ENCODE peak calls at places on chromosomes 7 and 10, in four cellular contexts. M is brain microvascular endothelial cell, B is esophagus squamous epithelium, S is uterus. W is an unnamed sample.

GRCh38 chr10:32095116-32095733 is 39.0 kb upstream of the KIF5B start:
- DNase-seq in B (no peak), S (no peak), M (no peak), W (no peak)

GRCh38 chr7:95478139-95479037 is 7.4 kb upstream of the ASB4 start:
- DNase-seq in S (no peak), B (no peak), M (peak; percentile 25), W (peak; percentile 59)

GRCh38 chr10:517236-517635 is 172.2 kb downstream of the DIP2C start:
- DNase-seq in S (no peak), M (no peak), B (no peak), W (no peak)

GRCh38 chr7:80412842-80413241 is 99.0 kb downstream of the GNAT3 start:
- DNase-seq in S (no peak), M (no peak), B (no peak), W (no peak)

GRCh38 chr7:29255839-29256782 is 61.5 kb downstream of the CHN2 start:
- DNase-seq in S (no peak), M (no peak), B (no peak), W (no peak)

GRCh38 chr7:44291066-44291732 is 34.2 kb downstream of the CAMK2B start:
- DNase-seq in B (no peak), M (peak; percentile 77), S (peak; percentile 40), W (no peak)

GRCh38 chr7:116687801-116688201 is 15.8 kb downstream of the MET start:
- DNase-seq in S (no peak), B (no peak), M (peak; percentile 75), W (peak; percentile 66)

GRCh38 chr10:110324805-110325280 is 20.1 kb upstream of the SMNDC1 start:
- DNase-seq in M (no peak), B (no peak), S (no peak), W (no peak)

GRCh38 chr10:76667307-76668012 is 970.1 kb downstream of the KCNMA1 start:
- DNase-seq in S (no peak), B (no peak), M (no peak), W (no peak)

GRCh38 chr10:5196613-5197234 is at the start of gene AKR1C4:
- DNase-seq in M (no peak), B (no peak), S (no peak), W (no peak)

GRCh38 chr10:15321431-15322321 is 49.4 kb downstream of the FAM171A1 start:
- DNase-seq in M (peak; percentile 37), S (no peak), B (no peak), W (peak; percentile 53)

GRCh38 chr10:46550076-46550790 is 6.2 kb downstream of the GPRIN2 start:
- DNase-seq in B (no peak), M (no peak), S (peak; percentile 15), W (no peak)

GRCh38 chr10:126616737-126617136 is 53.8 kb downstream of the C10orf90 start:
- DNase-seq in B (no peak), M (no peak), S (no peak), W (no peak)

GRCh38 chr10:62728479-62728878 is 76.0 kb upstream of the ADO start:
- DNase-seq in M (no peak), B (no peak), S (no peak), W (no peak)

GRCh38 chr7:75879771-75880184 is 944 bp downstream of the RHBDD2 start:
- DNase-seq in M (peak; percentile 82), B (no peak), S (no peak), W (peak; percentile 61)

GRCh38 chr10:22945934-22946673 is 18.3 kb downstream of the ARMC3 start:
- DNase-seq in M (no peak), S (no peak), B (no peak), W (no peak)

GRCh38 chr10:79179404-79180309 is 110.9 kb downstream of the ZMIZ1 start:
- DNase-seq in M (no peak), B (no peak), S (no peak), W (no peak)

GRCh38 chr10:101889256-101890210 is 45.9 kb upstream of the KCNIP2 start:
- DNase-seq in S (peak; percentile 38), B (peak; percentile 16), M (peak; percentile 83), W (peak; percentile 63)

GRCh38 chr10:73860050-73860491 is 14.3 kb downstream of the CAMK2G start:
- DNase-seq in M (no peak), B (no peak), S (no peak), W (no peak)

GRCh38 chr10:33801705-33802104 is 467.2 kb upstream of the NRP1 start:
- DNase-seq in M (peak; percentile 48), B (no peak), S (no peak), W (no peak)

GRCh38 chr10:132297521-132297920 is 10.2 kb downstream of the STK32C start:
- DNase-seq in B (no peak), M (no peak), S (no peak), W (no peak)

GRCh38 chr7:29285451-29285807 is 90.9 kb downstream of the CHN2 start:
- DNase-seq in B (no peak), S (no peak), M (peak; percentile 96), W (peak; percentile 98)

GRCh38 chr7:21704362-21704761 is 161.5 kb downstream of the DNAH11 start:
- DNase-seq in S (no peak), B (no peak), M (no peak), W (no peak)

GRCh38 chr10:28532223-28532508 is 752 bp upstream of the WAC start:
- DNase-seq in M (no peak), S (no peak), B (peak; percentile 28), W (peak; percentile 19)

DNA sequence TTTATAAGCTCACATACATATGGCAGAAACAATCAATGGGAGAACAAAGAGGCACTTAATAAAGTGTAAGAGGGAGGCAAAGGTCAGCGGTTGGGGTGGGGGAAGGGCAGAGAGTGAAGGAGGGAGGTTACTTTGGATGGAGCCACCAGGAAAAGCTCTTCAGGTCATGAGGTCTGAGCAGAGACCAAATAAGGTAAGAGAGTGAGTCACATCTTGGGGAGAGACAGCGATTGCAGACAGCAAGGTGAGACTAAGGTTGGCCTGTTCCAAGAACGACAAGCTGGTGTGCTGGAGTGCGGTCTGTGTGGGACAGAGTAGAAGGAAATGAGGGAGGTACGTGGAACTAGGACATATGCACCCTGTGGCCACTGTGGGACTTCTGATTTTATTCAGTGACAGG is 74.3 kb upstream of the TOMM7 start:
- DNase-seq in M (no peak), S (no peak), B (no peak), W (no peak)
- H3K4me3 ChIP-seq in M (no peak overlapping the region), S (no peak overlapping the region), B (no peak overlapping the region), W (no peak overlapping the region)

DNA sequence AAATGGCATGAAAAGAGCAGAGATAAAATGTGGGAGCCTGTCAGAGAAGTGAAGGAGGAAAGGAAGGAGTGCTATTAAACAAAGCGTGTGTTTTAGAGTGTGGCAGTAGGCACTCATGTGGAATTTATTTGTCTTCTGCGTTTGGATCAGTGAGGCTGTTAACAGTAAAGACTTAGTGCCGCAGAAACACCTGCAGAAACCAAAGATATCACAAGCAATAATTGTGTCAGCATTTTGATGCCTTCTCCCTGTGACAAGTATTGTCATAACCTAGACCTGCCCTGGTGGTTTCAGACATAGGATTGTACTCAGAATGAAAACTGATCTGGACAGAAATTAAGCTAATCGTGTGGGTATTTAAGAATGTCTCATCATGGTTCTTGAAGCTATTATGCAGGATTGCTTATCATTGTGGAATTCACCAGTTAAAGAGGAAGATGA is 191.0 kb downstream of the CAMK1D start:
- DNase-seq in M (peak; percentile 69), B (no peak), S (no peak), W (no peak)
- H3K4me3 ChIP-seq in M (no peak overlapping the region), B (no peak overlapping the region), S (no peak overlapping the region), W (no peak overlapping the region)

DNA sequence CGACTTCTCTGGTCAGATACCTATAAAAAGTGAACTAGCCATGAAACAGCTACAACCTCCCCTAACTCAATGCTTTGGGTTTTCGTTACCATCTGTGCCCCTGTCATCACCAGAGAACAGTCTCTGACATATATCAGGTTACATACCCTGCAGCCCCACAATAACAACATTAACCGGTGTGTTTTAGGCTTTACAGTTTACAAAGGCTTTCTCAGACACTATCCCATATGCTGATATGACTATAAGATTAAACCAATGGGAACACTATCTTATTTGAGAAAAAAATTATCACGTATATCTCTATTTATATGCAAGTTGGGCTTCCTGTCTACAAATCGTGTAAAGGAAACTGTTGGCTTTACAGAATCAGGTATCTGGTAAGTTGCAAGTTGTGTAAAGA is 675.3 kb downstream of the PHTF2 start:
- DNase-seq in B (no peak), M (no peak), S (no peak), W (no peak)
- H3K4me3 ChIP-seq in B (no peak overlapping the region), M (no peak overlapping the region), S (no peak overlapping the region), W (no peak overlapping the region)

GRCh38 chr7:32427769-32428291 is 62.4 kb downstream of the LSM5 start:
- DNase-seq in B (no peak), M (peak; percentile 81), S (no peak), W (peak; percentile 84)
- H3K4me3 ChIP-seq in B (no peak overlapping the region), M (no peak overlapping the region), S (no peak overlapping the region), W (no peak overlapping the region)

DNA sequence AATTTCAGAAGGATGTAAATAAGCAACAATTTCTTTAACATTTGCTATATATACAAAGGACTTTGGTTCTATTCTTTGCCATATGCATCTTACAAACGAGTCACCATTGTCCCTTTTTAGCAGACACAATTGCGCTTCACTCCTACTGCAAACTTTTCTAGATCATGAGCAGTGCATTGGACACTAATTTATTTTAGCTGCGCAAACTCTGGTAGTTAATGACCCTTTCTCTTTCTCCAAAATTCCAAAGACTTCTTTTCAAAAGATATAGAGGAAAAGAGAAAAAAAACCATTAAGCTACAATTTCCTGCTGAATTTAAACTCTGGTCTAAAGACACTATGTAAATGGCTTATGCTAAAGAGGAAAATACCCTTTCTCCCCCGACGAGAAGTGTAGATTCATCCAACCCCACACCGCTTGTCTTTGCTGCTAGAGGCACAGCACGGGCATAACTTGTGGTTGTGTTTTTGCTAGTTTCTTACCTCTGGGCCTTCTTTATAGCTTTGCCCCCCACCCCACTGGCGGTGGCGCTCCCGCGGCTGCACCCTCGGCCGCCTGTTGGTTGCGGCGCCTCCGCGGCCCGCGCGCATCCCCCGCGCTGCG is 84.0 kb downstream of the SNX10 start:
- DNase-seq in S (no peak), B (no peak), M (no peak), W (no peak)
- H3K4me3 ChIP-seq in S (no peak overlapping the region), B (peak overlapping the region; percentile 42), M (no peak overlapping the region), W (no peak overlapping the region)

GRCh38 chr10:42638821-42639270 is 476 bp upstream of the ZNF33B start:
- DNase-seq in S (no peak), M (no peak), B (no peak), W (no peak)

GRCh38 chr10:42637142-42637541 is 1.2 kb downstream of the ZNF33B start:
- DNase-seq in S (no peak), M (no peak), B (no peak), W (no peak)

GRCh38 chr10:42637648-42638052 is 720 bp downstream of the ZNF33B start:
- DNase-seq in B (no peak), S (peak; percentile 12), M (no peak), W (no peak)

GRCh38 chr10:42638053-42638820 is at the start of gene ZNF33B:
- DNase-seq in M (peak; percentile 86), B (peak; percentile 75), S (peak; percentile 91), W (peak; percentile 57)

DNA sequence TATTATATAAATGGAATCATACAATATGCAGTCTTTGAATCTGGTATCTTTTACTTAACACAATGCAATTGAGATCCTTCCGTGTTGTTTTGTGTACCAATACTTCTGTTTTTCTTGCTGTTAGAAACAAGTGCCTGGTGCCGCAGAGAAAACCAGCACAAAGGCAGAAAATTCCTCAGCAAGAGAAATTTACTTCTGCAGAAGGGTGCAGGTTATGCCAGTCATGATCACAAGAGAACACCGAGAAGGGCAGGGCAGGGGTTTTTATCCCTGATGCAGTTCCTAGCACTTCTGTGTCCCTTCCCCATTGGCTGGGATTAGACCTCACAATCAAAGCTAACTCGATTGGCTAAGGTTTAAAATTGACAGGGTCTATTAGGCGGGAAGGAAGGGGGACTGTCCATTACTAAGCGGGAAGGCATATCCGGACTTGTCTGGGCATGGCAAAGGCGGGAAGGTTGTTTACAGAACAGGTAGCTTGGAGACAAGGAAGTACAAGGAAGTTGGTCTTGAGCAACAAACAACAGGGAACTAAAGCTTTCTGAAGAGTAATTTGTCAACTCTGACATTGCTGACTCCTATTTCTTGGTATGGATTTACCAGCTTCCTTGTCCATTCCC is 2.4 kb upstream of the ZNF33B start:
- DNase-seq in B (no peak), M (no peak), S (no peak), W (no peak)
- H3K4me3 ChIP-seq in B (no peak overlapping the region), M (no peak overlapping the region), S (no peak overlapping the region), W (no peak overlapping the region)